ENCODE peak calls at places on chromosomes 6 and 20, in eight cellular contexts. B, D, G, K, Z, A, V and L are unnamed samples.

GRCh38 chr20:40016359-40016758 is 672.7 kb downstream of the MAFB start:
- DNase-seq in K (no peak), D (no peak), Z (no peak), G (no peak), V (no peak), A (no peak), B (no peak), L (no peak)

GRCh38 chr20:37359331-37359730 is 13.4 kb downstream of the SRC start:
- DNase-seq in D (no peak), V (peak; percentile 30), G (no peak), Z (no peak), A (no peak), B (no peak), K (no peak), L (peak; percentile 55)

GRCh38 chr6:64258752-64259151 is 623.1 kb downstream of the PHF3 start:
- DNase-seq in K (no peak), A (no peak), B (no peak), G (no peak), V (no peak), Z (peak; percentile 9), D (no peak), L (no peak)

GRCh38 chr6:167799033-167799933 is 27.4 kb upstream of the AFDN start:
- DNase-seq in B (no peak), K (no peak), Z (no peak), G (no peak), V (peak; percentile 58), A (no peak), D (no peak), L (no peak)

GRCh38 chr20:50304501-50304856 is 113.8 kb downstream of the CEBPB start:
- DNase-seq in D (no peak), G (no peak), Z (no peak), K (no peak), A (no peak), B (no peak), V (peak; percentile 63), L (peak; percentile 96)

GRCh38 chr6:4074478-4075235 is 4.3 kb downstream of the FAM217A start:
- DNase-seq in B (no peak), K (no peak), Z (no peak), V (no peak), A (no peak), D (no peak), G (no peak), L (no peak)

GRCh38 chr6:48928937-48929336 is 534.1 kb downstream of the MMUT start:
- DNase-seq in B (no peak), D (no peak), V (no peak), G (no peak), K (no peak), A (no peak), Z (no peak), L (no peak)

GRCh38 chr6:126380072-126380583 is 40.2 kb downstream of the CENPW start:
- DNase-seq in K (no peak), V (no peak), A (no peak), Z (peak; percentile 78), D (no peak), G (no peak), B (no peak), L (no peak)

GRCh38 chr6:41697902-41698349 is 37.5 kb downstream of the TFEB start:
- DNase-seq in D (no peak), G (no peak), B (no peak), V (no peak), A (no peak), K (no peak), Z (no peak), L (no peak)

GRCh38 chr6:167287513-167288048 is 3.5 kb upstream of the UNC93A start:
- DNase-seq in G (no peak), D (peak; percentile 17), B (no peak), V (no peak), A (no peak), K (no peak), Z (no peak), L (no peak)

GRCh38 chr20:41366546-41367392 is at the start of gene EMILIN3:
- DNase-seq in A (no peak), B (no peak), G (no peak), V (no peak), Z (no peak), K (no peak), D (no peak), L (no peak)

GRCh38 chr6:70790483-70790882 is 122.8 kb downstream of the SMAP1 start:
- DNase-seq in G (no peak), D (no peak), Z (no peak), A (no peak), B (no peak), K (no peak), V (no peak), L (no peak)

GRCh38 chr6:38573800-38574395 is 65.8 kb downstream of the BTBD9 start:
- DNase-seq in B (no peak), Z (no peak), G (no peak), A (no peak), D (no peak), K (no peak), V (no peak), L (no peak)

GRCh38 chr6:82441047-82441770 is 77.6 kb downstream of the TPBG start:
- DNase-seq in A (no peak), V (no peak), Z (no peak), G (no peak), B (no peak), D (no peak), K (no peak), L (no peak)

GRCh38 chr6:169950558-169950957 is 199.1 kb downstream of the ERMARD start:
- DNase-seq in K (no peak), D (peak; percentile 49), Z (no peak), G (no peak), V (no peak), A (no peak), B (no peak), L (no peak)

GRCh38 chr6:79718509-79719247 is 87.5 kb downstream of the SH3BGRL2 start:
- DNase-seq in V (no peak), Z (no peak), D (no peak), G (no peak), K (no peak), A (no peak), B (no peak), L (no peak)

GRCh38 chr20:32483351-32484220 is 101.5 kb downstream of the NOL4L start:
- DNase-seq in V (peak; percentile 93), Z (peak; percentile 72), A (no peak), B (peak; percentile 84), G (no peak), K (no peak), D (peak; percentile 84), L (peak; percentile 86)

GRCh38 chr6:142489722-142490610 is 188.2 kb downstream of the ADGRG6 start:
- DNase-seq in Z (no peak), G (no peak), D (no peak), K (no peak), V (no peak), A (no peak), B (no peak), L (no peak)

GRCh38 chr6:72865467-72865866 is 243.6 kb downstream of the KCNQ5 start:
- DNase-seq in B (no peak), D (no peak), K (no peak), G (no peak), V (no peak), Z (no peak), A (no peak), L (no peak)

GRCh38 chr20:48574383-48574782 is 253.4 kb downstream of the PREX1 start:
- DNase-seq in Z (no peak), K (no peak), V (no peak), G (no peak), A (no peak), D (no peak), B (no peak), L (no peak)

GRCh38 chr20:5731753-5732366 is 18.3 kb upstream of the SHLD1 start:
- DNase-seq in G (no peak), A (no peak), D (no peak), K (no peak), Z (no peak), B (no peak), V (no peak), L (no peak)

DNA sequence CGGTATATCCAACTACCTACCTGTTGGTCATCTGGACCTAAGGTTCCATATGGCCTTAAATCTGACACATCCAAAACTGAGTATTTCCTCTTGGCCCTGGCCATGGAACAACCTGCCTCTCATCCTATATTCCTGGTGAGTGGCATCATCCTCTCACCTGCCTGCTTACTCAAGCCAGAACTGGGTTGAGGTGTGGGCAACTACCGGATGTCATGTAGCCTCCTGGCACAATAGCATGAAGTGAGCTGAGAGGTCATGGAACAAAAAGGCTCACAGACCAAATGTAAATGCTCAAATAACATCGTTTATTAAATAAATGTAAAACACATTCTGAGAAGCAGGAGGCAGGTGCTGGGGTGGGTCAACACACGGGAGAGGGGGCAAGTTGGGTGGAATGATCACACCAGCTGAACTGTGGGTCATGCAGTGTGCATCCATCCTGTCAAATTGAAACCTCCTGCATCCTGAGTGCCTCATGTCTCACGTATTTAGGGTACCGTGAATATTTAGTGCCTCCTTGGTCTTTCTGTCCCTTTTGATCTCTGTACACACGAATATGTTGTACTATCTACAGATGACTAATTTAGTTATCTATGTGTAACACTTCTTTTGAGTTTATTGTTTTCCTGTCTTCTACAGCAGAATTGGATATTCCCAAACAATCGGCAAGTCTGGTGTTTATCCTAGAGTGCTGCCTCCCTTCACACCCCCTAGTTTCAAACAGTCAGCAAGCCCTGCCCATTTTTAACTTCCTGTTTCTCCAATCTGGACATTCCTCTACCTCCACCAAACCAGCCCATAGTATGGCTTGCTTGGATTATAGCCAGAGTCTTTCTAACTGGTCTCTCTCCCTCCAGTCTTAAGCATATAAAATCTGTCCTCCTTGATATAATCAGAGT is 7.9 kb upstream of the POU5F1 start:
- DNase-seq in A (no peak), D (no peak), G (no peak), V (no peak), K (no peak), B (no peak), Z (no peak), L (no peak)
- H3K27ac ChIP-seq in A (no peak overlapping the region), D (peak overlapping the region; percentile 46), G (no peak overlapping the region), V (no peak overlapping the region), K (no peak overlapping the region), B (no peak overlapping the region), Z (no peak overlapping the region), L (no peak overlapping the region)

GRCh38 chr6:35300848-35301247 is 3.2 kb downstream of the DEF6 start:
- DNase-seq in V (peak; percentile 85), G (no peak), Z (no peak), A (no peak), K (no peak), B (peak; percentile 65), D (no peak), L (peak; percentile 61)
- H3K4me1 ChIP-seq in V (peaks cover 60% of the 10 kb centered on the region), G (peaks cover 38% of the 10 kb centered on the region), Z (peaks cover 33% of the 10 kb centered on the region), A (peaks cover 6% of the 10 kb centered on the region), K (no peaks in the 10 kb centered on the region), B (peaks cover 22% of the 10 kb centered on the region), D (peaks cover 77% of the 10 kb centered on the region), L (peaks cover 13% of the 10 kb centered on the region)

DNA sequence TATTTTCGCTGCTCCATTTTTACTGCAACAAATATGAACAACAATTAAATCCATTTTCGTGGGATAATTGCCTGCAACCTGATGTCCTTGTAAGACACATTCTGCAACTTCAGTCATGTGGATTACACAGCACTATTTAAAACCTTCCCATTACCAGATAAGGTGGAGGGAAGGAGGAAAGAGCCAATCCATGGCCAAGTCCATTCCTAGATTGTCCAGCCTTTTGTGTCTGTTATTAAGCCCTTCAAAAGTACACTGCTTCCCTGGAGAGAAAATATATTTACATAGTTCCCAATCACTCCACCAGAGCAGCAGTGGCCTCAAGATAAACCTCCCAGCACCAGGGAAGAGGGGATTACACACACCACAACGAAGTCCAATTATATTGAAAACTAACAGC is 347.9 kb downstream of the CDH26 start:
- DNase-seq in K (no peak), A (no peak), B (no peak), V (no peak), D (no peak), G (no peak), Z (no peak), L (no peak)
- TF ChIP-seq POLR2AphosphoS5 in K (no peak), A (no peak), B (no peak), V (no peak), D (no peak), G (no peak), Z (no peak), L (no peak)

GRCh38 chr6:8549381-8549780 is 114.0 kb upstream of the SLC35B3 start:
- DNase-seq in A (no peak), V (no peak), B (no peak), K (no peak), D (no peak), Z (no peak), G (no peak), L (no peak)
- H3K27ac ChIP-seq in A (no peak overlapping the region), V (no peak overlapping the region), B (no peak overlapping the region), K (no peak overlapping the region), D (no peak overlapping the region), Z (no peak overlapping the region), G (no peak overlapping the region), L (no peak overlapping the region)